ENCODE peak calls at places on chromosome 14, in four cellular contexts. Y, D, S and B are unnamed samples.

GRCh38 chr14:96001866-96002510 is 37.2 kb upstream of the C14orf132 start:
- DNase-seq in S (no peak), Y (no peak), D (no peak), B (no peak)

GRCh38 chr14:105326568-105326867 is 12.0 kb downstream of the PACS2 start:
- DNase-seq in Y (no peak), D (no peak), S (no peak), B (no peak)

GRCh38 chr14:68944162-68944561 is 34.9 kb downstream of the ACTN1 start:
- DNase-seq in S (no peak), D (no peak), Y (no peak), B (no peak)

GRCh38 chr14:82855912-82856381 is 1322.3 kb upstream of the SEL1L start:
- DNase-seq in S (no peak), D (peak), Y (no peak), B (no peak)

GRCh38 chr14:91306547-91306946 is 62.0 kb upstream of the GPR68 start:
- DNase-seq in S (no peak), D (no peak), Y (no peak), B (no peak)

GRCh38 chr14:42143114-42143513 is 536.4 kb downstream of the LRFN5 start:
- DNase-seq in S (no peak), D (no peak), Y (no peak), B (no peak)

GRCh38 chr14:35727764-35728163 is 81.3 kb downstream of the RALGAPA1 start:
- DNase-seq in Y (no peak), D (no peak), S (no peak), B (no peak)

GRCh38 chr14:54603362-54603761 is 36.4 kb downstream of the SAMD4A start:
- DNase-seq in Y (no peak), D (no peak), S (no peak), B (no peak)

GRCh38 chr14:20808084-20808483 is 5.4 kb upstream of the RNASE1 start:
- DNase-seq in S (no peak), Y (no peak), D (no peak), B (no peak)

GRCh38 chr14:47438650-47439140 is 236.7 kb downstream of the MDGA2 start:
- DNase-seq in D (peak), S (no peak), Y (no peak), B (no peak)

GRCh38 chr14:24761141-24761540 is 127.2 kb upstream of the GZMB start:
- DNase-seq in S (no peak), Y (no peak), D (no peak), B (no peak)

GRCh38 chr14:101330416-101331140 is 230.7 kb upstream of the DIO3 start:
- DNase-seq in D (no peak), S (no peak), Y (peak), B (no peak)

GRCh38 chr14:59846595-59846994 is 24.0 kb downstream of the RTN1 start:
- DNase-seq in S (no peak), D (no peak), Y (no peak), B (no peak)

GRCh38 chr14:105899657-105900397 is 373.4 kb downstream of the TMEM121 start:
- DNase-seq in S (no peak), Y (no peak), D (no peak), B (no peak)

GRCh38 chr14:64671591-64671990 is 32.6 kb upstream of the PLEKHG3 start:
- DNase-seq in D (peak), S (no peak), Y (no peak), B (no peak)

GRCh38 chr14:104745431-104745830 is 7.5 kb upstream of the SIVA1 start:
- DNase-seq in D (no peak), S (no peak), Y (peak), B (no peak)

GRCh38 chr14:58626441-58626840 is 11.3 kb upstream of the DACT1 start:
- DNase-seq in D (no peak), S (no peak), Y (no peak), B (no peak)

GRCh38 chr14:64715628-64716412 is 11.6 kb downstream of the PLEKHG3 start:
- DNase-seq in S (no peak), Y (no peak), D (no peak), B (no peak)

GRCh38 chr14:54654600-54654999 is 87.7 kb downstream of the SAMD4A start:
- DNase-seq in D (no peak), S (no peak), Y (no peak), B (no peak)

GRCh38 chr14:58981840-58982239 is 206.6 kb upstream of the DAAM1 start:
- DNase-seq in S (no peak), D (no peak), Y (no peak), B (no peak)